ENCODE peak calls at places on chromosomes 13 and 19, in five cellular contexts. F is coronary artery; Z is stimulated activated CD4-positive, alpha-beta T cell treated with anti-CD3 and anti-CD28 coated beads, Interleukin-12 subunit alpha, Interleukin-12 subunit beta, amount 100 ng/mL, for 4 hours; Q is SJSA1; E is EL. N is an unnamed sample.

GRCh38 chr13:45674908-45675307 is 27.2 kb upstream of the CBY2 start:
- DNase-seq in F (no peak), Z (no peak), Q (peak; percentile 63), E (peak; percentile 92), N (peak; percentile 89)

GRCh38 chr13:74556002-74556551 is 421.9 kb upstream of the KLF12 start:
- DNase-seq in F (no peak), Z (no peak), Q (no peak), E (no peak), N (no peak)

GRCh38 chr13:98483636-98484288 is 93.1 kb downstream of the STK24 start:
- DNase-seq in F (no peak), Z (no peak), Q (peak; percentile 84), E (no peak), N (no peak)

GRCh38 chr19:39310558-39311311 is 9.9 kb downstream of the LRFN1 start:
- DNase-seq in F (no peak), Z (no peak), Q (no peak), E (no peak), N (no peak)

GRCh38 chr13:21399741-21400140 is 59.4 kb downstream of the ZDHHC20 start:
- DNase-seq in F (no peak), Z (no peak), Q (peak; percentile 25), E (peak; percentile 31), N (no peak)

GRCh38 chr13:67148219-67148583 is 81.9 kb downstream of the PCDH9 start:
- DNase-seq in F (no peak), Z (no peak), Q (no peak), E (peak; percentile 20), N (no peak)

GRCh38 chr19:18266863-18267686 is 7.2 kb downstream of the IQCN start:
- DNase-seq in F (no peak), Z (no peak), Q (no peak), E (no peak), N (no peak)

GRCh38 chr13:37534181-37534580 is 64.4 kb downstream of the POSTN start:
- DNase-seq in F (no peak), Z (no peak), Q (peak; percentile 21), E (peak; percentile 60), N (no peak)

GRCh38 chr19:10420444-10421239 is at the start of gene PDE4A:
- DNase-seq in F (no peak), Z (no peak), Q (peak; percentile 82), E (peak; percentile 50), N (no peak)

GRCh38 chr13:32225494-32225931 is 89.7 kb downstream of the ZAR1L start:
- DNase-seq in F (no peak), Z (no peak), Q (peak; percentile 86), E (peak; percentile 69), N (no peak)

GRCh38 chr19:44626067-44626624 is 12.8 kb downstream of the IGSF23 start:
- DNase-seq in F (no peak), Z (no peak), Q (peak; percentile 97), E (peak; percentile 99), N (no peak)

N was measured in osteocyte.